ENCODE peak calls at places on chromosomes 7 and 10, in four cellular contexts. Y is NCI-H2107, U is GM03348, S is neuronal stem cell. X is an unnamed sample.

GRCh38 chr10:30115391-30116253 is 56.2 kb upstream of the JCAD start:
- DNase-seq in Y (no peak), U (no peak), S (no peak), X (no peak)

GRCh38 chr10:98045785-98046389 is 15.5 kb upstream of the CRTAC1 start:
- DNase-seq in Y (peak), U (peak), S (peak), X (peak)

GRCh38 chr10:1148855-1149620 is 92.9 kb downstream of the WDR37 start:
- DNase-seq in Y (no peak), U (no peak), S (no peak), X (no peak)

GRCh38 chr10:24645784-24646183 is 77.9 kb downstream of the ARHGAP21 start:
- DNase-seq in Y (no peak), U (no peak), S (no peak), X (peak)

GRCh38 chr7:2967705-2968104 is 76.0 kb downstream of the CARD11 start:
- DNase-seq in Y (no peak), U (no peak), S (no peak), X (no peak)

GRCh38 chr7:68199951-68200660 is 1203.5 kb downstream of the TYW1 start:
- DNase-seq in Y (no peak), U (no peak), S (no peak), X (no peak)

GRCh38 chr7:153951207-153951725 is 100.9 kb upstream of the DPP6 start:
- DNase-seq in Y (no peak), U (no peak), S (no peak), X (no peak)

GRCh38 chr10:45442670-45443069 is 68.7 kb downstream of the ALOX5 start:
- DNase-seq in Y (no peak), U (no peak), S (no peak), X (no peak)

GRCh38 chr10:122168598-122168997 is 102.5 kb upstream of the BTBD16 start:
- DNase-seq in Y (no peak), U (no peak), S (no peak), X (no peak)

GRCh38 chr10:80161321-80162084 is 29.0 kb downstream of the PLAC9 start:
- DNase-seq in Y (peak), U (no peak), S (no peak), X (no peak)

GRCh38 chr7:47580175-47580701 is 1.7 kb downstream of the TNS3 start:
- DNase-seq in Y (no peak), U (no peak), S (no peak), X (peak)

GRCh38 chr10:34157501-34157900 is 657.6 kb downstream of the PARD3 start:
- DNase-seq in Y (no peak), U (peak), S (no peak), X (peak)

GRCh38 chr10:6811153-6811552 is 231.1 kb upstream of the PRKCQ start:
- DNase-seq in Y (no peak), U (no peak), S (no peak), X (peak)

GRCh38 chr10:5976689-5977470 is 463 bp downstream of the IL15RA start:
- DNase-seq in Y (no peak), U (peak), S (no peak), X (peak)

GRCh38 chr7:92699560-92699959 is 109.4 kb upstream of the FAM133B start:
- DNase-seq in Y (no peak), U (no peak), S (no peak), X (peak)

GRCh38 chr7:101880536-101881443 is 63.4 kb downstream of the CUX1 start:
- DNase-seq in Y (no peak), U (no peak), S (no peak), X (no peak)

GRCh38 chr7:15757041-15757995 is 70.8 kb upstream of the MEOX2 start:
- DNase-seq in Y (no peak), U (no peak), S (no peak), X (peak)

GRCh38 chr7:19122018-19122588 is 4.7 kb upstream of the TWIST1 start:
- DNase-seq in Y (no peak), U (no peak), S (no peak), X (peak)

GRCh38 chr10:76113952-76114351 is 682.5 kb downstream of the LRMDA start:
- DNase-seq in Y (no peak), U (peak), S (peak), X (no peak)

GRCh38 chr7:36366005-36366583 is 23.6 kb upstream of the ANLN start:
- DNase-seq in Y (no peak), U (no peak), S (no peak), X (no peak)

GRCh38 chr7:39741942-39742623 is 118.7 kb downstream of the RALA start:
- DNase-seq in Y (peak), U (peak), S (peak), X (peak)

GRCh38 chr7:2606539-2606936 is 25.2 kb upstream of the TTYH3 start:
- DNase-seq in Y (no peak), U (no peak), S (no peak), X (no peak)

GRCh38 chr7:143374556-143374955 is 6.6 kb upstream of the ZYX start:
- DNase-seq in Y (no peak), U (no peak), S (no peak), X (no peak)

GRCh38 chr10:47053399-47053798 is 142.2 kb downstream of the PTPN20 start:
- DNase-seq in Y (no peak), U (no peak), S (no peak), X (no peak)

GRCh38 chr7:31134246-31135188 is 82.4 kb downstream of the ADCYAP1R1 start:
- DNase-seq in Y (peak), U (peak), S (peak), X (peak)

GRCh38 chr7:150410131-150410530 is 31.0 kb downstream of the ZNF775 start:
- DNase-seq in Y (no peak), U (no peak), S (no peak), X (no peak)

GRCh38 chr7:94510582-94511456 is 1.2 kb downstream of the CASD1 start:
- DNase-seq in Y (no peak), U (peak), S (peak), X (peak)

GRCh38 chr10:117552156-117552620 is 9.6 kb downstream of the EMX2 start:
- DNase-seq in Y (no peak), U (peak), S (no peak), X (peak)

GRCh38 chr7:122056977-122057376 is 87.1 kb downstream of the AASS start:
- DNase-seq in Y (no peak), U (no peak), S (no peak), X (no peak)

GRCh38 chr7:8441602-8442294 is 8.3 kb downstream of the NXPH1 start:
- DNase-seq in Y (no peak), U (no peak), S (no peak), X (no peak)

GRCh38 chr10:5975641-5976473 is 1.5 kb downstream of the IL15RA start:
- DNase-seq in Y (no peak), U (peak), S (no peak), X (peak)

X was measured in foreskin fibroblast.